ENCODE peak calls at places on chromosomes 3 and 15, in six cellular contexts. Y is cardiac muscle cell; F is right lobe of liver; H is CD4-positive, CD25-positive, alpha-beta regulatory T cell; O is A549; D is lung. J is an unnamed sample.

GRCh38 chr3:132536442-132537153 is 60.5 kb upstream of the ACKR4 start:
- DNase-seq in F (no peak), Y (no peak), H (no peak), D (no peak), O (no peak), J (no peak)

GRCh38 chr15:69538381-69538780 is 85.8 kb downstream of the RPLP1 start:
- DNase-seq in D (no peak), O (no peak), H (no peak), Y (no peak), F (no peak), J (no peak)

GRCh38 chr15:81723758-81724157 is 322.1 kb downstream of the MEX3B start:
- DNase-seq in H (no peak), Y (no peak), O (no peak), D (no peak), F (no peak), J (no peak)

GRCh38 chr3:160291290-160291908 is 66.2 kb downstream of the C3orf80 start:
- DNase-seq in O (peak; percentile 2), H (no peak), Y (peak; percentile 6), D (no peak), F (peak; percentile 61), J (no peak)

GRCh38 chr15:59420986-59421618 is 16.9 kb upstream of the FAM81A start:
- DNase-seq in O (no peak), H (no peak), Y (peak; percentile 71), F (no peak), D (no peak), J (no peak)

GRCh38 chr3:30324587-30324986 is 281.8 kb upstream of the TGFBR2 start:
- DNase-seq in H (no peak), D (no peak), O (peak; percentile 87), Y (no peak), F (no peak), J (no peak)

GRCh38 chr3:82386656-82387055 is 625.2 kb upstream of the GBE1 start:
- DNase-seq in F (no peak), H (no peak), D (no peak), Y (no peak), O (no peak), J (no peak)

GRCh38 chr3:112746675-112747276 is 99.9 kb downstream of the CD200R1L start:
- DNase-seq in D (no peak), H (no peak), O (peak; percentile 79), F (no peak), Y (no peak), J (no peak)

GRCh38 chr15:65580287-65580686 is 30.6 kb downstream of the INTS14 start:
- DNase-seq in Y (no peak), F (no peak), H (no peak), O (peak; percentile 46), D (no peak), J (no peak)

GRCh38 chr15:60695713-60696522 is 217.0 kb upstream of the ICE2 start:
- DNase-seq in F (no peak), H (no peak), Y (no peak), D (no peak), O (no peak), J (peak; percentile 28)

GRCh38 chr3:90015688-90016356 is 908.4 kb downstream of the EPHA3 start:
- DNase-seq in H (no peak), D (no peak), O (no peak), F (no peak), Y (no peak), J (no peak)

GRCh38 chr3:52532517-52532837 is 1.2 kb downstream of the NT5DC2 start:
- DNase-seq in D (no peak), Y (no peak), H (no peak), F (no peak), O (no peak), J (peak; percentile 29)

GRCh38 chr3:177452487-177452886 is 255.2 kb upstream of the TBL1XR1 start:
- DNase-seq in F (no peak), Y (no peak), H (no peak), D (no peak), O (peak; percentile 18), J (no peak)

GRCh38 chr3:183500981-183501704 is 54.4 kb downstream of the KLHL6 start:
- DNase-seq in F (no peak), H (no peak), O (no peak), Y (no peak), D (no peak), J (no peak)

GRCh38 chr15:82771789-82772607 is 33.9 kb downstream of the FSD2 start:
- DNase-seq in F (no peak), Y (no peak), H (no peak), D (no peak), O (no peak), J (no peak)

GRCh38 chr3:160956785-160957184 is 148.4 kb downstream of the B3GALNT1 start:
- DNase-seq in D (no peak), F (no peak), O (no peak), Y (peak; percentile 12), H (no peak), J (no peak)

GRCh38 chr15:36757189-36757814 is 177.9 kb downstream of the CDIN1 start:
- DNase-seq in O (no peak), Y (no peak), F (no peak), D (no peak), H (no peak), J (no peak)

GRCh38 chr3:87489892-87490291 is 213.5 kb upstream of the POU1F1 start:
- DNase-seq in F (no peak), D (no peak), H (no peak), O (no peak), Y (no peak), J (no peak)

GRCh38 chr3:53845103-53845880 is 927 bp downstream of the CHDH start:
- DNase-seq in F (no peak), H (no peak), O (peak; percentile 62), D (peak; percentile 68), Y (peak; percentile 89), J (no peak)

GRCh38 chr15:28098766-28099554 is at the start of gene OCA2:
- DNase-seq in Y (peak; percentile 89), F (no peak), D (peak; percentile 68), H (peak; percentile 46), O (peak; percentile 69), J (peak; percentile 49)

GRCh38 chr3:158920375-158920774 is 118.5 kb downstream of the MFSD1 start:
- DNase-seq in Y (no peak), D (no peak), O (no peak), F (no peak), H (no peak), J (no peak)

GRCh38 chr3:10173926-10174435 is 9.3 kb downstream of the IRAK2 start:
- DNase-seq in O (peak; percentile 77), Y (no peak), H (no peak), D (peak; percentile 63), F (peak; percentile 72), J (no peak)

GRCh38 chr15:90829942-90830440 is 38.4 kb upstream of the FURIN start:
- DNase-seq in D (no peak), H (no peak), O (no peak), Y (no peak), F (no peak), J (peak; percentile 34)

GRCh38 chr3:132726341-132726823 is 4.2 kb upstream of the NPHP3 start:
- DNase-seq in F (no peak), O (peak; percentile 19), D (no peak), H (no peak), Y (peak; percentile 32), J (peak; percentile 62)

DNA sequence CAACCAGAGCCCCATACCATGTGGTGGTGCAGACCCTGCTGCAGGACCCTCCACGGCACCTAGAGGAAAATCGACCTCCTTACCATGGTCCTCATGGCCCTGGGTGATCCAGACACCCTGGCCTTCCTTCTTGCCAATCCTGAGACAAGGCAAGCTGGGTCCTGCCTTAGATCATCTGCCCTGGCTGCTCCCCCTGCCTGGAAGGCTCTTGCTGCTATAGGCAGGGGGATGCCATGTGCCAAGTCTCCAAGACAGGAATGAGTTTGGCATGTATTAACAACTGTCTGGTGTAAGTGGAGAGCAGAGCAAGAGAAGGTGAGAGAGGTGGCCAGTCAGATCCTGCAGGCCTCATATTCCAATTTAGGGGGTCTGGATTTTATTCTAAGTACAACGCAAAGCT is 7.5 kb downstream of the HEG1 start:
- DNase-seq in O (no peak), Y (no peak), D (no peak), H (no peak), F (no peak), J (no peak)
- H3K4me1 ChIP-seq in O (peaks cover 17% of the 10 kb centered on the region), Y (peaks cover 79% of the 10 kb centered on the region), D (peaks cover 59% of the 10 kb centered on the region), H (peaks cover 29% of the 10 kb centered on the region), F (no peaks in the 10 kb centered on the region), J (peaks cover 41% of the 10 kb centered on the region)

DNA sequence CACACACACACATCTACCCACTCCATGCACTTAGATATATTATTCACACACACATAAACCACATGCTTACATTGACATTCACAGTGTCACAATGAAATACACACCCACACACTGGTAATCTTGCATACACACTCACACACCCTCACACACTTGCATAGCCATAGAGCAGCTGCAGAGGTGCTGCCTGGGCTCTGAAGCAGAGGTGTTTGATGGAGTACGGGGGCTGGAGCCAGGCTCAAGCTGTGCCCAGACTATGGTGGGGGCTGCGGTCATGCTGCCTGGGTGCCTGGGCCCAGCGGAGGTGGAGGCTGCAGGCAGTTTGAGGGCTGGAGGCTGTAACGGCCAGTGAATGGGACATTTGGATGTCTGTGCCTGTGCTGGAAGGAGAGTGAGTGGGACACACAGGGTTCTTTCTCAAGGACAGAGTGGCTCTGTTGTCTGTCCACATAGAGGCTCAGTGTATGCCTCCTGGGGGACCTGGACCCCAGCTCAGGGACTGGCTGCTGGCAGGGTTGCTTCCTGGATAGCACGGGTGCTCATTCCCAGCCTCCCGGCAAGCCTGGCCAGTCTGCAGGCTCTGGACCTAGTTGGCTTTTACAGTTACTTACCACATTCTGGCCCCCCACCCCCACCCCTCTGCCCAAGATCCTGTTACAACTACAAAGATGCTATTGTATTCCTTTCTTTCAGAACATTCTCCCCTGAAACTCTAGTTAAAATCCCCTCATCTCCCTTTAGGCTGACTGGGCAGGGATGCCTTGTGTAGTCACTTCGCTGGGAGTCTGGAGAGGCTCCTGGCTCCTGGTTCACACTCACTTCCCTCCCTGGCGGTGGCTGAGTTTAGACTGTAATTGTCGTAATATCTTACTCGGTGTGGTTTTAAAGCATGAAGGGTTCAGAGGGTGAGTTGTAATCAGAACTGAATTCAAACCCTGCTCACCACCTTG is 12.5 kb downstream of the GASK1A start:
- DNase-seq in Y (no peak), F (no peak), D (no peak), H (no peak), O (no peak), J (no peak)
- H3K27ac ChIP-seq in Y (no peak overlapping the region), F (no peak overlapping the region), D (no peak overlapping the region), H (no peak overlapping the region), O (no peak overlapping the region), J (no peak overlapping the region)

DNA sequence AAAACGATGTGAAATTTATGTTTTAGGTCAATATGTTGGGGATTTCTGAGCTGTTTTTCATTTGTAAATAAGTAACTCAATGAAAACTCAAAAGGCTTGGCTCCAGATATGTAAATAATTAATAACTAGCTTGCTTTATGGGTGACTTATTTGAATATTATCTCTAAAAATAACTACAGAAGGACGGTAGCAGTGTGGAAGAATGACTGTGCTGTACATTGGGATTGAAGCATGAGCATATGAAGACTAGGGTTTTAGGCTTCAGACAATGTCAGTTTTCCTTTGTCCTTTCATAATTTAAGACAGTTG is 343.9 kb downstream of the GRM7 start:
- DNase-seq in F (no peak), D (no peak), O (no peak), H (no peak), Y (no peak), J (no peak)
- H3K9me3 ChIP-seq in F (no peaks in the 10 kb centered on the region), D (no peaks in the 10 kb centered on the region), O (no peaks in the 10 kb centered on the region), H (no peaks in the 10 kb centered on the region), Y (no peaks in the 10 kb centered on the region), J (no peaks in the 10 kb centered on the region)

DNA sequence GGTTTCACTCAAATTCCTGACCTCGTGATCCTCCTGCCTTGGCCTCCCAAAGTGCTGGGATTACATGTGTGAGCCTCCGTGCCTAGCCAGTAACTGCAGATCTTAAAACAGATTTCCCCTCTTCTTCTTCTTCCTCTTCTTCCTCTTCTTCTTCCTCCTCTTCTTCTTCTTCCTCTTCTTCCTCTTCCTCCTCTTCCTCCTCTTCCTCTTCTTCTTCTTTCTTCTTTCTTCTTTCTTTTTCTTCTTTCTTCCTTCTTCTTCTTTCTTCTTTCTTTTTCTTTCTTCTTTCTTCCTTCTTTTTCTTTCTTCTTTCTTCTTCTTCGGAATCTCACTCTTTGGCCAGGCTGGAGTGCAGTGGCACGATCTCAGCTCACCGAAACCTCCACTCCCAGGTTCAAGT is 7.8 kb downstream of the USP3 start:
- DNase-seq in D (no peak), F (no peak), O (no peak), Y (no peak), H (no peak), J (no peak)
- H3K4me1 ChIP-seq in D (peaks cover 20% of the 10 kb centered on the region), F (peaks cover 30% of the 10 kb centered on the region), O (peaks cover 94% of the 10 kb centered on the region), Y (peaks cover 28% of the 10 kb centered on the region), H (peaks cover 95% of the 10 kb centered on the region), J (peaks cover 100% of the 10 kb centered on the region)

J was measured in CD4-positive, alpha-beta memory T cell.